ENCODE peak calls at places on chromosomes 1 and 21, in five cellular contexts. M is GM23338, R is HCT116, N is ovary, D is uterus. J is an unnamed sample.

GRCh38 chr1:205800470-205800869 is 12.5 kb downstream of the SLC41A1 start:
- DNase-seq in N (no peak), M (no peak), R (no peak), D (no peak), J (no peak)

GRCh38 chr1:41312991-41313645 is 48.1 kb upstream of the FOXO6 start:
- DNase-seq in M (no peak), N (no peak), D (no peak), R (no peak), J (no peak)

GRCh38 chr21:28790335-28790734 is 202.3 kb downstream of the LTN1 start:
- DNase-seq in R (no peak), N (no peak), D (no peak), M (no peak), J (no peak)

GRCh38 chr1:156101880-156102279 is 12.6 kb upstream of the LMNA start:
- DNase-seq in N (peak; percentile 67), R (no peak), M (no peak), D (no peak), J (no peak)

GRCh38 chr1:205172729-205173366 is 38.7 kb downstream of the DSTYK start:
- DNase-seq in N (no peak), M (no peak), D (no peak), R (peak; percentile 42), J (no peak)

GRCh38 chr1:183238071-183238470 is 52.0 kb downstream of the LAMC2 start:
- DNase-seq in R (no peak), D (no peak), M (no peak), N (no peak), J (no peak)

GRCh38 chr1:2212542-2213491 is 15.3 kb upstream of the SKI start:
- DNase-seq in N (peak; percentile 97), M (peak; percentile 98), D (peak; percentile 97), R (peak; percentile 81), J (peak; percentile 74)

GRCh38 chr1:197066277-197066676 is 783 bp downstream of the F13B start:
- DNase-seq in D (no peak), N (no peak), M (no peak), R (no peak), J (no peak)

GRCh38 chr1:235253219-235253640 is 74.7 kb downstream of the ARID4B start:
- DNase-seq in R (peak; percentile 54), M (peak; percentile 89), D (peak; percentile 58), N (peak; percentile 44), J (peak; percentile 80)

GRCh38 chr1:78420185-78420584 is 70.6 kb upstream of the PTGFR start:
- DNase-seq in R (no peak), D (no peak), M (no peak), N (no peak), J (no peak)

GRCh38 chr1:83118472-83118871 is 880.5 kb downstream of the TTLL7 start:
- DNase-seq in M (no peak), R (no peak), D (no peak), N (no peak), J (no peak)

GRCh38 chr1:219416598-219417238 is 196.2 kb downstream of the ZC3H11B start:
- DNase-seq in R (peak; percentile 45), N (peak; percentile 55), M (peak; percentile 75), D (peak; percentile 47), J (peak; percentile 80)

GRCh38 chr1:38004284-38005101 is 821 bp downstream of the FHL3 start:
- DNase-seq in M (no peak), R (no peak), N (peak; percentile 33), D (no peak), J (no peak)
- TF ChIP-seq CTCF in M (no peak), R (no peak), N (no peak), D (no peak), J (no peak)

DNA sequence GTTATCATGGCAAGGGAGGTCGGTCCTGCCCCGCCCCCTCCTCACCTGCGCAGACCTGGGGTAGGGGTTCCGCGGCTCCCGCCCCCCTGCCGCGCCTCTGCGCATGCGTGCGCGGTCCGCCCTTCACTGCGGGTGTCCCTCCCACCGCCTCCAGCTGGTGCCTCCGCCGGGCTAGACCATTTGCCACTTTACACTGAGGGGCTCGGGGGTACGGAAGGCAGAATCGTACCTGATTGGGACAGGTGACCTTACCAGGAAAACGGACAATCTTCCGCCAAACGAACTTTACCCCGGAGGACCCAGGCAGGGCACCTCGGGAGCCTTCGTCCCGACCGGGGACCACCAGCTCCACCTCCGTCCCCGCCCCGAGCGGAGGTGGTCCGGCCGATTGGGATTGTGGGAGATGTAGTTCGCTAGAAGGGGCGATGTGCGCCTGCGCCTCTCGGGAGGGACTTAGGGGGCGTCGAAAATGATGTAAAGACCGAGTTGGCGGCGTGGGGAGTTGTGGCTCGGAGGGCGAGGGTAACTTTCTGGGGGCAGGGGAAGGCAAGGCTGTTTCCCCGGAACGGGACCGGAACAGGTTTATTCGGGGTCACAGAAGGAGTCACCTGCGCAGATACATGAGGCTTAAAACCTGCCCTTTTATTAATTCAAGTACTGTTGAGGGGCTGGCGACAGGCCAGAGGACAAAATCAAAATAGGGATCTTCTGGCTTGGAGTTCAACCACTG is at the start of gene DNAJC28:
- DNase-seq in R (peak; percentile 85), M (peak; percentile 99), D (peak; percentile 93), N (peak; percentile 92), J (peak; percentile 87)
- TF ChIP-seq CTCF in R (no peak), M (no peak), D (no peak), N (no peak), J (no peak)

GRCh38 chr1:76868154-76868882 is 1.0 kb downstream of the ST6GALNAC5 start:
- DNase-seq in D (no peak), R (no peak), N (peak; percentile 59), M (peak; percentile 83), J (no peak)
- TF ChIP-seq CTCF in D (no peak), R (no peak), N (peak; percentile 13), M (no peak), J (no peak)

DNA sequence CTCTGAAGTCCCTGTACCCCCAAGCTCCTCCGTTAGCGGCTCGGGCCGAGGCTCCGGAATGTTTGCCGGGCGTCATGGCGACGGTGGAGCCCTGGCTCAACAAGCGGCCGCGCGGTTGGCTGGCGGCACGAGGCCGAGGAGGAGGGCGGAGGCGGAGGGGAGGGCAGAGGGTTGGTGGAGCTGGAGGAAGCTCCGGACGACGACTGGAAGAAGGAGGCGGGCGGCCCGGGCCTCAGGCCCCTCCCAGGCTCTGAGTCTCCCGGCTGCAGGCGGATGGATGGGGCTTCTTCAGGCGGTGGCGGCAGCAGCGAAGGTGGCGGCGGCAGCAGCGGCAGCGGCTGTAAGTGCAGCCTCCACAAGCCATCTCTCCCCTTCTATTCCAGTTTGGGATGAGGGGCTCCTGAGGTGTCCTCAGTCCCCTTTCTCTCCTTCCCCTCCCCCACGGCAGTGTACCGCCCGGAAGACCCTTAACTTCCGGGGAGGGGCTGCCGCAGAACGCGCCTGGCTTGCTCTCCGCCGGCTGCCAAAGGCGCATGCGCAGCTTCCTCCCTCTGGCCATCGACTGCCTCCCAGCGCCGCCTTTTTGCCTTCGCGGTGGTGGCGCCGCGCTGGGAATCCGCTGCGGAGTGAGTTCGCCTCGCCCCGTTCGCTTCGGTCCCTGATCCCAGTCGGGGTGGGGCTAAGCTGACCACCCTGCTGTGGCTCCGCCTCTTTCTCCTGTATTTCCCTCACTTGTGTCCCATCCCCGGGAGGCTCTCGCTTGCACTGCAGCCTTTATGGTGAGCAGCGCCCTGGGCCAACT is at the start of the genes DNAI4 and MIER1:
- DNase-seq in N (peak; percentile 98), D (peak; percentile 97), M (peak; percentile 98), R (peak; percentile 96), J (peak; percentile 98)
- TF ChIP-seq CTCF in N (peak; percentile 45), D (no peak), M (no peak), R (peak; percentile 26), J (peak; percentile 17)

GRCh38 chr1:220894025-220894923 is 15.0 kb downstream of the HLX start:
- DNase-seq in R (no peak), N (no peak), M (peak; percentile 57), D (no peak), J (no peak)

GRCh38 chr1:220893701-220894024 is 14.4 kb downstream of the HLX start:
- DNase-seq in N (no peak), D (no peak), R (no peak), M (peak; percentile 26), J (no peak)

GRCh38 chr1:220894924-220895256 is 15.6 kb downstream of the HLX start:
- DNase-seq in M (no peak), R (no peak), D (no peak), N (no peak), J (no peak)

GRCh38 chr1:220896088-220896487 is 16.8 kb downstream of the HLX start:
- DNase-seq in D (no peak), M (peak; percentile 37), R (no peak), N (no peak), J (no peak)

GRCh38 chr1:220895412-220895946 is 16.2 kb downstream of the HLX start:
- DNase-seq in M (peak; percentile 43), N (no peak), D (no peak), R (no peak), J (no peak)
- TF ChIP-seq CTCF in M (no peak), N (no peak), D (no peak), R (no peak), J (no peak)

GRCh38 chr1:240086726-240087125 is 5.0 kb upstream of the FMN2 start:
- DNase-seq in R (no peak), D (no peak), M (no peak), N (no peak), J (no peak)
- TF ChIP-seq CTCF in R (no peak), D (no peak), M (no peak), N (no peak), J (no peak)

GRCh38 chr1:158286487-158286886 is 3.2 kb upstream of the CD1C start:
- DNase-seq in R (no peak), D (no peak), M (no peak), N (no peak), J (no peak)

GRCh38 chr1:158289722-158290570 is at the start of gene CD1C:
- DNase-seq in D (no peak), R (no peak), M (no peak), N (no peak), J (no peak)

GRCh38 chr1:158285756-158286241 is 3.9 kb upstream of the CD1C start:
- DNase-seq in R (no peak), N (no peak), D (no peak), M (no peak), J (peak; percentile 20)

GRCh38 chr1:158286966-158287365 is 2.8 kb upstream of the CD1C start:
- DNase-seq in R (no peak), D (no peak), N (no peak), M (no peak), J (no peak)

GRCh38 chr1:158283965-158284364 is 5.8 kb upstream of the CD1C start:
- DNase-seq in R (no peak), N (no peak), D (no peak), M (peak; percentile 38), J (no peak)
- TF ChIP-seq CTCF in R (no peak), N (no peak), D (no peak), M (no peak), J (no peak)

GRCh38 chr1:53127546-53127945 is 14.9 kb downstream of the SLC1A7 start:
- DNase-seq in D (peak; percentile 14), R (no peak), M (no peak), N (peak; percentile 11), J (no peak)
- TF ChIP-seq CTCF in D (no peak), R (no peak), M (no peak), N (no peak), J (no peak)

J was measured in Calu3.